ENCODE peak calls at places on chromosomes 4 and X, in five cellular contexts. A is HCT116, O is body of pancreas, C is right lobe of liver, F is heart left ventricle. N is an unnamed sample.

GRCh38 chr4:152245706-152246105 is 290.2 kb downstream of the FBXW7 start:
- DNase-seq in A (no peak), O (no peak), C (no peak), F (no peak), N (no peak)

GRCh38 chr4:26325191-26325590 is 4.4 kb downstream of the RBPJ start:
- DNase-seq in A (peak; percentile 35), O (no peak), C (no peak), F (no peak), N (no peak)

GRCh38 chr4:153348006-153348405 is 3.5 kb downstream of the MND1 start:
- DNase-seq in A (no peak), O (no peak), C (no peak), F (no peak), N (no peak)

GRCh38 chr4:73976716-73977115 is 5.1 kb downstream of the PF4 start:
- DNase-seq in A (no peak), O (no peak), C (no peak), F (no peak), N (no peak)

GRCh38 chr4:176780995-176781738 is 11.6 kb downstream of the VEGFC start:
- DNase-seq in A (no peak), O (no peak), C (no peak), F (no peak), N (no peak)

GRCh38 chr4:21979196-21979595 is 30.6 kb upstream of the KCNIP4 start:
- DNase-seq in A (no peak), O (no peak), C (no peak), F (no peak), N (no peak)

GRCh38 chr4:112173593-112174559 is 28.6 kb downstream of the FAM241A start:
- DNase-seq in A (peak; percentile 65), O (no peak), C (no peak), F (no peak), N (no peak)

GRCh38 chr4:57151481-57151880 is 41.3 kb upstream of the IGFBP7 start:
- DNase-seq in A (no peak), O (no peak), C (no peak), F (no peak), N (no peak)

GRCh38 chr4:101282076-101282844 is 65.1 kb downstream of the PPP3CA start:
- DNase-seq in A (no peak), O (no peak), C (no peak), F (no peak), N (no peak)

GRCh38 chrX:39755152-39756032 is 342.4 kb downstream of the BCOR start:
- DNase-seq in A (peak; percentile 85), O (peak; percentile 75), C (peak; percentile 42), F (peak; percentile 70), N (peak; percentile 72)

GRCh38 chrX:9241427-9241826 is 207.5 kb upstream of the FAM9B start:
- DNase-seq in A (no peak), O (no peak), C (no peak), F (no peak), N (no peak)

GRCh38 chr4:125315571-125316390 is 1.0 kb downstream of the FAT4 start:
- DNase-seq in A (no peak), O (peak; percentile 46), C (peak; percentile 72), F (peak; percentile 56), N (peak; percentile 57)

GRCh38 chr4:128675083-128675482 is 134.4 kb upstream of the JADE1 start:
- DNase-seq in A (no peak), O (no peak), C (no peak), F (no peak), N (no peak)

GRCh38 chr4:168830777-168831512 is 179.1 kb downstream of the CBR4 start:
- DNase-seq in A (no peak), O (no peak), C (no peak), F (no peak), N (no peak)

GRCh38 chr4:74258949-74259348 is 49.3 kb upstream of the EPGN start:
- DNase-seq in A (no peak), O (peak; percentile 82), C (no peak), F (peak; percentile 20), N (peak; percentile 36)

GRCh38 chr4:182085051-182085480 is 158.1 kb upstream of the TENM3 start:
- DNase-seq in A (no peak), O (no peak), C (no peak), F (no peak), N (no peak)

GRCh38 chrX:33725556-33726232 is 406.4 kb downstream of the FAM47A start:
- DNase-seq in A (no peak), O (peak; percentile 50), C (no peak), F (no peak), N (peak; percentile 68)

GRCh38 chr4:147682755-147683154 is 1.2 kb downstream of the PRMT9 start:
- DNase-seq in A (no peak), O (no peak), C (no peak), F (no peak), N (no peak)

GRCh38 chr4:60657041-60657440 is 543.1 kb upstream of the ADGRL3 start:
- DNase-seq in A (no peak), O (no peak), C (no peak), F (no peak), N (no peak)

GRCh38 chr4:38279650-38280322 is 319.6 kb downstream of the PTTG2 start:
- DNase-seq in A (no peak), O (no peak), C (no peak), F (no peak), N (peak; percentile 62)

GRCh38 chr4:150411527-150411926 is 170.4 kb upstream of the MAB21L2 start:
- DNase-seq in A (no peak), O (no peak), C (no peak), F (no peak), N (no peak)

DNA sequence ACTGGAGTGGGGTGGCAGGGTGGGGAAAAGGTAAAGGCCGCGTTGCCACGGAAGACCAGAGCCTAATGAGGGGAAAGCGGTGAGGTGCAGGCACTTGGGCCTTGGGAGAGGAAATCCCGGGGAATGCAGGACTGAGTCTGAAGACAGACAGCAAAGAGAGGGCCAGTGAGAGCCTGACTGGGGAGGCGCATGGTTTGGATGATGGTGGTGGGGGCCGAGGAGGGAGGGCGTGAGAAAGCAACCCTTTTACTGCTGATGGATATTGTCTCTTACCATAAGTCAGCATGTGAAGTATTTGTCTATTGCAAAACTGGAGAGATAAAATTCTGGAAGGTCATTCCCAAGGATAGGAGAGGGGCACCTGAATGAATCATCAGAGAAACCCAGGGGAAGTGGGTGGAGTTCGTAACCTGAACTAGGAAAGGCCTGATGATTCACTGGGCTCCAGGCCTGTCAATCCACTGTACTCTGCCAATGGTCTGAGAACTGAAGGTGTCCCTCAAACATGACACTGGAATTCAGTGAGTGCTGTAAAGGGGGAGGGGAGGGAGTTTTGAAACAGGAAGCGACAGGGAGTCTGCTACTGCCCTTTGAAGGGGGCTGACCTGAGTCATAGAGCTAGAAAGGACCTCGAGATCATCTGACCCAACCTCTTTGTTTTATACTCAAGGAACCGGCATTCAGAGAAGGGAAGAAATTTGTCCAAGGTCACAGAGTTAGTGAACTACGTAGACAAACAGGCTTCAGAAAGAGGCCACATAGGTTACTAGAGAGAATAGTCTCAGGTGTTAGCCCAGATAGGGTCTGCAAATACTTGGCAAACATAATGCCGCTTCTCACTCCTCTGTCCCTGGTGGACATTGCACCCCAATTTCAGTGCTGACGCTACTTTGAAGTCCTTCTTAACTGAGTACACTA is 52.2 kb downstream of the NALF2 start:
- DNase-seq in A (peak; percentile 84), O (peak; percentile 35), C (no peak), F (no peak), N (peak; percentile 45)
- TF ChIP-seq POLR2A in A (peak; percentile 11), O (no peak), C (no peak), F (no peak), N (no peak)

GRCh38 chrX:108022491-108023089 is 22.3 kb upstream of the VSIG1 start:
- DNase-seq in A (no peak), O (no peak), C (no peak), F (no peak), N (no peak)
- TF ChIP-seq POLR2A in A (no peak), O (no peak), C (no peak), F (no peak), N (no peak)

GRCh38 chr4:52712991-52713275 is 38.3 kb downstream of the ERVMER34-1 start:
- DNase-seq in A (no peak), O (no peak), C (no peak), F (no peak), N (no peak)
- TF ChIP-seq POLR2A in A (no peak), O (no peak), C (no peak), F (no peak), N (no peak)

GRCh38 chrX:1486177-1486576 is 33.5 kb upstream of the ASMTL start:
- DNase-seq in A (no peak), O (no peak), C (no peak), F (no peak), N (no peak)

GRCh38 chrX:1485033-1485432 is 32.3 kb upstream of the ASMTL start:
- DNase-seq in A (no peak), O (no peak), C (no peak), F (no peak), N (no peak)

GRCh38 chrX:1486749-1487361 is 34.1 kb upstream of the ASMTL start:
- DNase-seq in A (no peak), O (no peak), C (peak; percentile 60), F (peak; percentile 82), N (no peak)

GRCh38 chrX:1483843-1484637 is 31.3 kb upstream of the ASMTL start:
- DNase-seq in A (no peak), O (no peak), C (no peak), F (no peak), N (no peak)

GRCh38 chrX:1484638-1485019 is 31.9 kb upstream of the ASMTL start:
- DNase-seq in A (no peak), O (no peak), C (no peak), F (no peak), N (no peak)
- TF ChIP-seq POLR2A in A (no peak), O (no peak), C (no peak), F (no peak), N (no peak)

GRCh38 chr4:4541661-4542570 is at the start of gene STX18:
- DNase-seq in A (peak; percentile 74), O (peak; percentile 88), C (peak; percentile 88), F (peak; percentile 86), N (peak; percentile 84)
- TF ChIP-seq POLR2A in A (peak; percentile 77), O (peak; percentile 65), C (peak; percentile 72), F (peak; percentile 47), N (peak; percentile 59)

DNA sequence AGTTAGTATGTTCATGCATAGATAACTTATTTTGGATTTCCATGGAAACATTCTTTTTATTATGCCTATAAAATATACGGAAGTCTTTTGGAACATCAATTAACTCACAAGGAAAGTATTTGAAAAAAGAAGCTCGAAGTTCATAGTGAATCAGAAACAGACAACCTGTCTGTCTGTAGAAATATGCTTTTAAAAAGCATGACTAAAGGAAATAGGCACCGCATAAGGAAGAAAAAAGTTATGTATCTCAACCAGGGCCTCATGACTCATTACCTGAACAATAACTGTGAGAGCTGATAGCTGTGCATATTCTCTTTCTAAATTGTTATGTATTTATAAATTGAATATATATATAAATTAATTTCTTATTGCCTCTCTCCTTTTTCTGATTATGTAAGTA is 324.1 kb downstream of the TLL1 start:
- DNase-seq in A (no peak), O (no peak), C (no peak), F (no peak), N (no peak)
- TF ChIP-seq POLR2A in A (no peak), O (no peak), C (no peak), F (no peak), N (no peak)

N was measured in thyroid gland.